ENCODE peak calls at places on chromosomes 4 and X, in eight cellular contexts. E, Z, P, H, W, S, B and R are unnamed samples.

GRCh38 chr4:11343536-11343935 is 85.2 kb downstream of the HS3ST1 start:
- DNase-seq in H (no peak), B (no peak), Z (no peak), E (no peak), W (no peak), S (no peak), P (no peak), R (no peak)

GRCh38 chr4:4720671-4721070 is 138.8 kb upstream of the MSX1 start:
- DNase-seq in S (no peak), Z (peak; percentile 88), P (no peak), H (no peak), W (no peak), B (no peak), E (no peak), R (no peak)

GRCh38 chr4:151563194-151563593 is 154.2 kb downstream of the FHIP1A start:
- DNase-seq in B (no peak), P (no peak), H (no peak), E (no peak), S (no peak), Z (peak; percentile 9), W (no peak), R (no peak)

GRCh38 chrX:72245461-72246089 is 6.7 kb upstream of the ERCC6L start:
- DNase-seq in Z (peak; percentile 79), H (peak; percentile 17), W (no peak), B (peak; percentile 57), E (peak; percentile 68), P (peak; percentile 25), S (no peak), R (peak; percentile 28)

GRCh38 chr4:6719611-6720179 is 3.7 kb downstream of the BLOC1S4 start:
- DNase-seq in B (no peak), Z (no peak), H (no peak), S (no peak), E (no peak), P (no peak), W (no peak), R (no peak)

GRCh38 chrX:120999413-120999812 is 13.9 kb upstream of the CT47A1 start:
- DNase-seq in H (no peak), B (no peak), P (no peak), Z (no peak), S (no peak), W (no peak), E (no peak), R (no peak)

GRCh38 chr4:74284074-74284473 is 24.2 kb upstream of the EPGN start:
- DNase-seq in E (peak; percentile 18), W (no peak), H (no peak), B (no peak), S (no peak), P (peak; percentile 41), Z (no peak), R (no peak)

GRCh38 chrX:97322401-97322800 is 438.7 kb downstream of the RPA4 start:
- DNase-seq in S (no peak), H (no peak), B (no peak), P (no peak), Z (no peak), E (no peak), W (no peak), R (no peak)

GRCh38 chr4:169649545-169650226 is 29.3 kb downstream of the CLCN3 start:
- DNase-seq in H (no peak), W (no peak), Z (no peak), E (no peak), P (no peak), S (no peak), B (peak; percentile 66), R (no peak)

GRCh38 chrX:78321809-78322208 is 5.6 kb downstream of the CYSLTR1 start:
- DNase-seq in S (no peak), W (no peak), Z (no peak), H (peak; percentile 27), E (no peak), B (peak; percentile 31), P (no peak), R (peak; percentile 13)

GRCh38 chr4:147336252-147336651 is 144.6 kb upstream of the EDNRA start:
- DNase-seq in Z (no peak), B (no peak), P (no peak), E (peak; percentile 46), S (no peak), H (no peak), W (no peak), R (no peak)

GRCh38 chrX:28586891-28587635 is at the start of gene IL1RAPL1:
- DNase-seq in Z (peak; percentile 63), P (peak; percentile 17), S (no peak), E (peak; percentile 33), H (no peak), W (peak; percentile 22), B (no peak), R (no peak)

GRCh38 chrX:129984196-129984962 is 1.9 kb downstream of the BCORL1 start:
- DNase-seq in H (peak; percentile 42), S (no peak), Z (no peak), E (peak; percentile 4), W (no peak), B (peak; percentile 51), P (no peak), R (peak; percentile 37)

GRCh38 chrX:99301990-99302389 is 1108.1 kb downstream of the PCDH19 start:
- DNase-seq in P (no peak), Z (peak; percentile 6), E (no peak), S (no peak), B (no peak), W (no peak), H (no peak), R (no peak)

GRCh38 chr4:95256108-95256835 is 292.5 kb downstream of the UNC5C start:
- DNase-seq in P (no peak), E (no peak), B (no peak), W (no peak), S (no peak), Z (no peak), H (no peak), R (no peak)

GRCh38 chr4:82785248-82786003 is 13.2 kb downstream of the SCD5 start:
- DNase-seq in W (peak; percentile 33), E (peak; percentile 57), B (no peak), H (no peak), P (peak; percentile 67), Z (peak; percentile 75), S (no peak), R (no peak)

GRCh38 chr4:150248181-150248580 is 169.9 kb downstream of the DCLK2 start:
- DNase-seq in W (no peak), Z (peak; percentile 4), E (no peak), S (no peak), P (no peak), B (no peak), H (no peak), R (no peak)

GRCh38 chr4:183375156-183375555 is 52.9 kb upstream of the CLDN24 start:
- DNase-seq in W (no peak), P (no peak), B (no peak), Z (no peak), H (no peak), E (no peak), S (no peak), R (no peak)

GRCh38 chr4:25069014-25069413 is 38.3 kb upstream of the LGI2 start:
- DNase-seq in Z (peak; percentile 48), B (no peak), W (no peak), H (no peak), P (no peak), E (no peak), S (no peak), R (no peak)

GRCh38 chrX:78658851-78659744 is at the start of gene RTL3:
- DNase-seq in Z (no peak), B (no peak), E (peak; percentile 43), S (no peak), W (no peak), H (no peak), P (peak; percentile 64), R (no peak)

GRCh38 chr4:185810746-185811508 is 1.1 kb downstream of the SORBS2 start:
- DNase-seq in W (no peak), E (peak; percentile 42), P (no peak), Z (no peak), H (no peak), B (no peak), S (no peak), R (no peak)